ENCODE peak calls at places on chromosomes 13 and 19, in four cellular contexts. One of them, this sample, is unnamed.

GRCh38 chr13:76944457-76944856 is 3.9 kb upstream of the ACOD1 start:
- DNase-seq in transverse colon: no peak
- DNase-seq in spleen: no peak
- DNase-seq in uterus: no peak
- DNase-seq in this sample: no peak

GRCh38 chr13:59665184-59665583 is 498.5 kb downstream of the DIAPH3 start:
- DNase-seq in transverse colon: no peak
- DNase-seq in spleen: no peak
- DNase-seq in uterus: no peak
- DNase-seq in this sample: no peak

GRCh38 chr13:46648166-46648607 is 95.2 kb downstream of the LRCH1 start:
- DNase-seq in transverse colon: peak
- DNase-seq in uterus: no peak
- DNase-seq in spleen: peak
- DNase-seq in this sample: no peak

GRCh38 chr19:13459351-13459750 is 46.9 kb downstream of the CACNA1A start:
- DNase-seq in transverse colon: no peak
- DNase-seq in spleen: no peak
- DNase-seq in uterus: no peak
- DNase-seq in this sample: no peak

GRCh38 chr19:51327066-51327985 is 14.6 kb downstream of the VSIG10L start:
- DNase-seq in spleen: peak
- DNase-seq in transverse colon: peak
- DNase-seq in uterus: no peak
- DNase-seq in this sample: no peak

GRCh38 chr19:3366761-3367571 is 583 bp downstream of the NFIC start:
- DNase-seq in uterus: peak
- DNase-seq in transverse colon: peak
- DNase-seq in spleen: peak
- DNase-seq in this sample: peak

GRCh38 chr13:66803759-66804456 is 426.2 kb downstream of the PCDH9 start:
- DNase-seq in uterus: no peak
- DNase-seq in spleen: no peak
- DNase-seq in transverse colon: no peak
- DNase-seq in this sample: no peak

GRCh38 chr19:56162258-56162657 is 13.6 kb upstream of the GALP start:
- DNase-seq in transverse colon: no peak
- DNase-seq in spleen: no peak
- DNase-seq in uterus: no peak
- DNase-seq in this sample: no peak

GRCh38 chr13:93286047-93286446 is 59.4 kb downstream of the GPC6 start:
- DNase-seq in spleen: no peak
- DNase-seq in transverse colon: no peak
- DNase-seq in uterus: no peak
- DNase-seq in this sample: no peak

GRCh38 chr19:3958836-3959765 is 11.8 kb downstream of the DAPK3 start:
- DNase-seq in uterus: no peak
- DNase-seq in spleen: no peak
- DNase-seq in transverse colon: no peak
- DNase-seq in this sample: no peak

GRCh38 chr19:40721936-40722661 is 5.2 kb downstream of the ITPKC start:
- DNase-seq in transverse colon: no peak
- DNase-seq in spleen: no peak
- DNase-seq in uterus: no peak
- DNase-seq in this sample: no peak

GRCh38 chr19:19538077-19538764 is at the start of gene CILP2:
- DNase-seq in spleen: no peak
- DNase-seq in uterus: no peak
- DNase-seq in transverse colon: peak
- DNase-seq in this sample: peak

GRCh38 chr13:111873676-111874178 is 193.2 kb upstream of the SOX1 start:
- DNase-seq in uterus: no peak
- DNase-seq in spleen: no peak
- DNase-seq in transverse colon: no peak
- DNase-seq in this sample: no peak

GRCh38 chr19:17108453-17108784 is 32.8 kb downstream of the MYO9B start:
- DNase-seq in transverse colon: no peak
- DNase-seq in spleen: no peak
- DNase-seq in uterus: no peak
- DNase-seq in this sample: no peak

GRCh38 chr19:12833418-12833746 is 997 bp downstream of the RTBDN start:
- DNase-seq in uterus: no peak
- DNase-seq in transverse colon: no peak
- DNase-seq in spleen: no peak
- DNase-seq in this sample: no peak

GRCh38 chr19:39542198-39542597 is 2.2 kb upstream of the EID2 start:
- DNase-seq in uterus: no peak
- DNase-seq in spleen: no peak
- DNase-seq in transverse colon: no peak
- DNase-seq in this sample: no peak

GRCh38 chr13:91242652-91243051 is 104.8 kb upstream of the MIR17HG start:
- DNase-seq in uterus: no peak
- DNase-seq in spleen: no peak
- DNase-seq in transverse colon: no peak
- DNase-seq in this sample: no peak

GRCh38 chr13:40145139-40145538 is 489.7 kb downstream of the COG6 start:
- DNase-seq in spleen: no peak
- DNase-seq in transverse colon: no peak
- DNase-seq in uterus: no peak
- DNase-seq in this sample: no peak

GRCh38 chr19:23310729-23311211 is 60.6 kb upstream of the ZNF724 start:
- DNase-seq in spleen: no peak
- DNase-seq in uterus: no peak
- DNase-seq in transverse colon: no peak
- DNase-seq in this sample: no peak

GRCh38 chr13:45833663-45834062 is 17.9 kb downstream of the SIAH3 start:
- DNase-seq in spleen: no peak
- DNase-seq in uterus: peak
- DNase-seq in transverse colon: no peak
- DNase-seq in this sample: peak

GRCh38 chr13:33261426-33262068 is 24.0 kb downstream of the STARD13 start:
- DNase-seq in transverse colon: no peak
- DNase-seq in uterus: peak
- DNase-seq in spleen: no peak
- DNase-seq in this sample: no peak

GRCh38 chr19:16143399-16144215 is at the start of gene HSH2D:
- DNase-seq in spleen: peak
- DNase-seq in uterus: no peak
- DNase-seq in transverse colon: peak
- DNase-seq in this sample: peak

GRCh38 chr13:110300090-110300815 is 6.7 kb downstream of the COL4A1 start:
- DNase-seq in transverse colon: no peak
- DNase-seq in spleen: no peak
- DNase-seq in uterus: no peak
- DNase-seq in this sample: no peak

GRCh38 chr19:41172297-41173164 is 20.5 kb upstream of the CYP2S1 start:
- DNase-seq in uterus: no peak
- DNase-seq in spleen: no peak
- DNase-seq in transverse colon: peak
- DNase-seq in this sample: no peak

GRCh38 chr19:51097166-51097736 is 11.0 kb downstream of the CTU1 start:
- DNase-seq in spleen: peak
- DNase-seq in uterus: peak
- DNase-seq in transverse colon: peak
- DNase-seq in this sample: peak

GRCh38 chr13:37457594-37457993 is 141.0 kb downstream of the POSTN start:
- DNase-seq in transverse colon: no peak
- DNase-seq in spleen: no peak
- DNase-seq in uterus: no peak
- DNase-seq in this sample: no peak

GRCh38 chr13:25112856-25113255 is 16.9 kb downstream of the PABPC3 start:
- DNase-seq in spleen: no peak
- DNase-seq in uterus: no peak
- DNase-seq in transverse colon: no peak
- DNase-seq in this sample: no peak

GRCh38 chr13:30697177-30697953 is 38.0 kb upstream of the ALOX5AP start:
- DNase-seq in spleen: no peak
- DNase-seq in uterus: no peak
- DNase-seq in transverse colon: no peak
- DNase-seq in this sample: no peak

GRCh38 chr19:16380314-16380695 is 55.7 kb downstream of the KLF2 start:
- DNase-seq in spleen: peak
- DNase-seq in uterus: no peak
- DNase-seq in transverse colon: no peak
- DNase-seq in this sample: no peak

GRCh38 chr19:54320271-54320670 is 7.3 kb upstream of the LILRA5 start:
- DNase-seq in spleen: no peak
- DNase-seq in uterus: no peak
- DNase-seq in transverse colon: no peak
- DNase-seq in this sample: no peak

GRCh38 chr19:52889931-52890330 is 7.5 kb downstream of the ZNF320 start:
- DNase-seq in transverse colon: no peak
- DNase-seq in spleen: no peak
- DNase-seq in uterus: no peak
- DNase-seq in this sample: no peak

DNA sequence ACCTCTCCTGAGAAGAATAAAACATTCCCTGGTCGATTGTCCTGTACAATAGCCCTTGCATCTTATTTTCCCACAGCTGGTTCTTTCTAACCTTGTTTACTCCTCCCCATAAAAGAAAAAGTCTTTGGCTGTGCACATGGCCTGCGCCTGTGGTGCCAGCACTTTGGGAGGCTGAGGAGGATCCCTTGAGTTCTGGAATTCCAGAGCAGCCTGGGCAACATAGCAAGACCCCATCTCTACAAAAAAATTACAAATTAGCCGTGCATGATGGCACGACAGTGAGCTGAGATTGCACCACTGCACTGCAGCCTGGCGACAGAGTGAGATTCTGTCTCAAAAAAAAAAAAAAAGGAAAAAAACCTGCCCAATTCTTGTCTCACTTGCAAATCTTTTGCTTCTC is 7.2 kb upstream of the NUP62 start:
- DNase-seq in uterus: no peak
- DNase-seq in transverse colon: no peak
- DNase-seq in spleen: peak
- DNase-seq in this sample: no peak
- H3K27ac ChIP-seq in uterus: no peak
- H3K27ac ChIP-seq in transverse colon: no peak
- H3K27ac ChIP-seq in spleen: no peak
- H3K27ac ChIP-seq in this sample: no peak

GRCh38 chr19:5002143-5002542 is 33.2 kb downstream of the KDM4B start:
- DNase-seq in transverse colon: no peak
- DNase-seq in uterus: no peak
- DNase-seq in spleen: no peak
- DNase-seq in this sample: no peak

GRCh38 chr19:5005096-5005495 is 36.2 kb downstream of the KDM4B start:
- DNase-seq in spleen: no peak
- DNase-seq in uterus: no peak
- DNase-seq in transverse colon: no peak
- DNase-seq in this sample: no peak

GRCh38 chr19:5003781-5004180 is 34.9 kb downstream of the KDM4B start:
- DNase-seq in transverse colon: no peak
- DNase-seq in uterus: no peak
- DNase-seq in spleen: no peak
- DNase-seq in this sample: no peak

GRCh38 chr19:5006201-5006600 is 37.3 kb downstream of the KDM4B start:
- DNase-seq in spleen: no peak
- DNase-seq in transverse colon: no peak
- DNase-seq in uterus: no peak
- DNase-seq in this sample: no peak

DNA sequence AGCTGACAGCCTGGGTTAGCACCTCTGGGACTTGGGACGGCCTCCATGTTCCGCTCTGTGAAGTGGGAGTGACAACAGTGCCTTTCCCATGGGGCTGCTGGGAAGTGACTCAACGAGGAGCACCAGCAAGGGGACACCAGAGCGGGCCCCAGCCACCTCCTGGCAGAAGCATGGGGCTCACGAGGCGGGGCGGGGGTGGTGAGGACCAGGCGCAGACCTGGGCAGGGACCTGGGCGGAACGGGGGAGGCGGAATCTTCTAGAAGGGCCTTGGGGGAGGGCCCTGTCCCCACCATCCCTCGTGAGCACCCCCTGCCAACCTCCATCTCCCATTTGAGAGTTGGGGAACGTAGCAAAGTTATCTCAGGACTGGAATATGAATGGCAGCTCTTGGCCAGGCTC is 37.9 kb downstream of the KDM4B start:
- DNase-seq in spleen: no peak
- DNase-seq in transverse colon: no peak
- DNase-seq in uterus: no peak
- DNase-seq in this sample: no peak
- TF ChIP-seq CTCF in spleen: no peak
- TF ChIP-seq CTCF in transverse colon: no peak
- TF ChIP-seq CTCF in uterus: no peak
- TF ChIP-seq CTCF in this sample: no peak

GRCh38 chr19:11247934-11248333 is 8.5 kb downstream of the ANGPTL8 start:
- DNase-seq in transverse colon: no peak
- DNase-seq in spleen: no peak
- DNase-seq in uterus: no peak
- DNase-seq in this sample: no peak

GRCh38 chr19:11251650-11252314 is 10.5 kb downstream of the DOCK6 start:
- DNase-seq in spleen: no peak
- DNase-seq in transverse colon: no peak
- DNase-seq in uterus: no peak
- DNase-seq in this sample: no peak

GRCh38 chr19:11252665-11253355 is 9.5 kb downstream of the DOCK6 start:
- DNase-seq in spleen: no peak
- DNase-seq in transverse colon: no peak
- DNase-seq in uterus: no peak
- DNase-seq in this sample: no peak

GRCh38 chr19:11248852-11249251 is 9.4 kb downstream of the ANGPTL8 start:
- DNase-seq in uterus: no peak
- DNase-seq in spleen: no peak
- DNase-seq in transverse colon: no peak
- DNase-seq in this sample: no peak

GRCh38 chr19:11251217-11251616 is 11.1 kb downstream of the DOCK6 start:
- DNase-seq in uterus: no peak
- DNase-seq in transverse colon: no peak
- DNase-seq in spleen: no peak
- DNase-seq in this sample: no peak
- H3K27ac ChIP-seq in uterus: no peak
- H3K27ac ChIP-seq in transverse colon: no peak
- H3K27ac ChIP-seq in spleen: no peak
- H3K27ac ChIP-seq in this sample: no peak

GRCh38 chr13:44749906-44750305 is 173.8 kb upstream of the TSC22D1 start:
- DNase-seq in transverse colon: no peak
- DNase-seq in spleen: no peak
- DNase-seq in uterus: no peak
- DNase-seq in this sample: no peak

GRCh38 chr13:44748439-44748838 is 172.3 kb upstream of the TSC22D1 start:
- DNase-seq in transverse colon: peak
- DNase-seq in uterus: no peak
- DNase-seq in spleen: no peak
- DNase-seq in this sample: no peak

GRCh38 chr13:44744880-44745633 is 168.9 kb upstream of the TSC22D1 start:
- DNase-seq in uterus: no peak
- DNase-seq in spleen: no peak
- DNase-seq in transverse colon: no peak
- DNase-seq in this sample: no peak

GRCh38 chr13:44746690-44747089 is 170.6 kb upstream of the TSC22D1 start:
- DNase-seq in spleen: no peak
- DNase-seq in uterus: no peak
- DNase-seq in transverse colon: no peak
- DNase-seq in this sample: no peak

GRCh38 chr13:44747179-44747578 is 171.0 kb upstream of the TSC22D1 start:
- DNase-seq in uterus: no peak
- DNase-seq in transverse colon: no peak
- DNase-seq in spleen: no peak
- DNase-seq in this sample: no peak
- TF ChIP-seq CTCF in uterus: no peak
- TF ChIP-seq CTCF in transverse colon: no peak
- TF ChIP-seq CTCF in spleen: no peak
- TF ChIP-seq CTCF in this sample: no peak

GRCh38 chr19:718251-719024 is 9.7 kb downstream of the PALM start:
- DNase-seq in uterus: peak
- DNase-seq in transverse colon: no peak
- DNase-seq in spleen: no peak
- DNase-seq in this sample: no peak
- H3K27ac ChIP-seq in uterus: peak
- H3K27ac ChIP-seq in transverse colon: peak
- H3K27ac ChIP-seq in spleen: no peak
- H3K27ac ChIP-seq in this sample: no peak

This sample was measured in pancreas.